ENCODE peak calls at places on chromosome 9, in nine cellular contexts. One of them, this sample, is unnamed.

GRCh38 chr9:114233806-114234205 is 78.5 kb downstream of the COL27A1 start:
- DNase-seq in PC-3: no peak
- DNase-seq in CD8-positive, alpha-beta T cell: no peak
- DNase-seq in AG08395: peak; percentile 45
- DNase-seq in caudate nucleus: no peak
- DNase-seq in foreskin keratinocyte: no peak
- DNase-seq in T-helper 22 cell: no peak
- DNase-seq in stimulated activated CD8-positive, alpha-beta memory T cell treated with anti-CD3 and anti-CD28 coated beads, Interleukin-12 subunit alpha, Interleukin-12 subunit beta, amount 100 ng/mL, for 1 hour: no peak
- DNase-seq in GM13976: no peak
- DNase-seq in this sample: no peak

GRCh38 chr9:93116049-93116961 is 17.7 kb downstream of the NINJ1 start:
- DNase-seq in PC-3: no peak
- DNase-seq in CD8-positive, alpha-beta T cell: no peak
- DNase-seq in AG08395: peak; percentile 79
- DNase-seq in caudate nucleus: peak; percentile 14
- DNase-seq in foreskin keratinocyte: no peak
- DNase-seq in T-helper 22 cell: no peak
- DNase-seq in stimulated activated CD8-positive, alpha-beta memory T cell treated with anti-CD3 and anti-CD28 coated beads, Interleukin-12 subunit alpha, Interleukin-12 subunit beta, amount 100 ng/mL, for 1 hour: no peak
- DNase-seq in GM13976: no peak
- DNase-seq in this sample: peak; percentile 8

GRCh38 chr9:136697146-136697820 is 10.0 kb upstream of the AGPAT2 start:
- DNase-seq in PC-3: no peak
- DNase-seq in CD8-positive, alpha-beta T cell: no peak
- DNase-seq in AG08395: no peak
- DNase-seq in caudate nucleus: no peak
- DNase-seq in foreskin keratinocyte: no peak
- DNase-seq in T-helper 22 cell: no peak
- DNase-seq in stimulated activated CD8-positive, alpha-beta memory T cell treated with anti-CD3 and anti-CD28 coated beads, Interleukin-12 subunit alpha, Interleukin-12 subunit beta, amount 100 ng/mL, for 1 hour: no peak
- DNase-seq in GM13976: no peak
- DNase-seq in this sample: no peak

GRCh38 chr9:121786543-121786948 is 135.1 kb downstream of the DAB2IP start:
- DNase-seq in PC-3: no peak
- DNase-seq in CD8-positive, alpha-beta T cell: no peak
- DNase-seq in AG08395: no peak
- DNase-seq in caudate nucleus: no peak
- DNase-seq in foreskin keratinocyte: no peak
- DNase-seq in T-helper 22 cell: no peak
- DNase-seq in stimulated activated CD8-positive, alpha-beta memory T cell treated with anti-CD3 and anti-CD28 coated beads, Interleukin-12 subunit alpha, Interleukin-12 subunit beta, amount 100 ng/mL, for 1 hour: no peak
- DNase-seq in GM13976: no peak
- DNase-seq in this sample: no peak

GRCh38 chr9:110582156-110582555 is 2.6 kb upstream of the SVEP1 start:
- DNase-seq in PC-3: no peak
- DNase-seq in CD8-positive, alpha-beta T cell: no peak
- DNase-seq in AG08395: no peak
- DNase-seq in caudate nucleus: no peak
- DNase-seq in foreskin keratinocyte: no peak
- DNase-seq in T-helper 22 cell: no peak
- DNase-seq in stimulated activated CD8-positive, alpha-beta memory T cell treated with anti-CD3 and anti-CD28 coated beads, Interleukin-12 subunit alpha, Interleukin-12 subunit beta, amount 100 ng/mL, for 1 hour: no peak
- DNase-seq in GM13976: no peak
- DNase-seq in this sample: no peak

GRCh38 chr9:126947529-126947928 is 32.9 kb downstream of the RALGPS1 start:
- DNase-seq in PC-3: peak; percentile 21
- DNase-seq in CD8-positive, alpha-beta T cell: no peak
- DNase-seq in AG08395: no peak
- DNase-seq in caudate nucleus: no peak
- DNase-seq in foreskin keratinocyte: no peak
- DNase-seq in T-helper 22 cell: no peak
- DNase-seq in stimulated activated CD8-positive, alpha-beta memory T cell treated with anti-CD3 and anti-CD28 coated beads, Interleukin-12 subunit alpha, Interleukin-12 subunit beta, amount 100 ng/mL, for 1 hour: no peak
- DNase-seq in GM13976: no peak
- DNase-seq in this sample: no peak

GRCh38 chr9:107491081-107492053 is 1.8 kb upstream of the KLF4 start:
- DNase-seq in PC-3: no peak
- DNase-seq in CD8-positive, alpha-beta T cell: no peak
- DNase-seq in AG08395: no peak
- DNase-seq in caudate nucleus: no peak
- DNase-seq in foreskin keratinocyte: no peak
- DNase-seq in T-helper 22 cell: no peak
- DNase-seq in stimulated activated CD8-positive, alpha-beta memory T cell treated with anti-CD3 and anti-CD28 coated beads, Interleukin-12 subunit alpha, Interleukin-12 subunit beta, amount 100 ng/mL, for 1 hour: no peak
- DNase-seq in GM13976: no peak
- DNase-seq in this sample: no peak

GRCh38 chr9:105171076-105171475 is 73.4 kb upstream of the SLC44A1 start:
- DNase-seq in PC-3: no peak
- DNase-seq in CD8-positive, alpha-beta T cell: no peak
- DNase-seq in AG08395: no peak
- DNase-seq in caudate nucleus: no peak
- DNase-seq in foreskin keratinocyte: no peak
- DNase-seq in T-helper 22 cell: no peak
- DNase-seq in stimulated activated CD8-positive, alpha-beta memory T cell treated with anti-CD3 and anti-CD28 coated beads, Interleukin-12 subunit alpha, Interleukin-12 subunit beta, amount 100 ng/mL, for 1 hour: no peak
- DNase-seq in GM13976: no peak
- DNase-seq in this sample: no peak

GRCh38 chr9:79362100-79363081 is 209.4 kb upstream of the TLE4 start:
- DNase-seq in PC-3: peak; percentile 75
- DNase-seq in CD8-positive, alpha-beta T cell: no peak
- DNase-seq in AG08395: no peak
- DNase-seq in caudate nucleus: no peak
- DNase-seq in foreskin keratinocyte: no peak
- DNase-seq in T-helper 22 cell: no peak
- DNase-seq in stimulated activated CD8-positive, alpha-beta memory T cell treated with anti-CD3 and anti-CD28 coated beads, Interleukin-12 subunit alpha, Interleukin-12 subunit beta, amount 100 ng/mL, for 1 hour: no peak
- DNase-seq in GM13976: no peak
- DNase-seq in this sample: no peak

GRCh38 chr9:109369285-109369684 is 48.4 kb upstream of the EPB41L4B start:
- DNase-seq in PC-3: peak; percentile 19
- DNase-seq in CD8-positive, alpha-beta T cell: no peak
- DNase-seq in AG08395: no peak
- DNase-seq in caudate nucleus: no peak
- DNase-seq in foreskin keratinocyte: no peak
- DNase-seq in T-helper 22 cell: no peak
- DNase-seq in stimulated activated CD8-positive, alpha-beta memory T cell treated with anti-CD3 and anti-CD28 coated beads, Interleukin-12 subunit alpha, Interleukin-12 subunit beta, amount 100 ng/mL, for 1 hour: no peak
- DNase-seq in GM13976: no peak
- DNase-seq in this sample: no peak

GRCh38 chr9:135864447-135865049 is 42.8 kb downstream of the CAMSAP1 start:
- DNase-seq in PC-3: peak; percentile 60
- DNase-seq in CD8-positive, alpha-beta T cell: peak; percentile 57
- DNase-seq in AG08395: peak; percentile 80
- DNase-seq in caudate nucleus: peak; percentile 46
- DNase-seq in foreskin keratinocyte: no peak
- DNase-seq in T-helper 22 cell: peak; percentile 27
- DNase-seq in stimulated activated CD8-positive, alpha-beta memory T cell treated with anti-CD3 and anti-CD28 coated beads, Interleukin-12 subunit alpha, Interleukin-12 subunit beta, amount 100 ng/mL, for 1 hour: peak; percentile 58
- DNase-seq in GM13976: peak; percentile 81
- DNase-seq in this sample: peak; percentile 75

GRCh38 chr9:35515766-35516165 is 25.9 kb downstream of the RUSC2 start:
- DNase-seq in PC-3: no peak
- DNase-seq in CD8-positive, alpha-beta T cell: no peak
- DNase-seq in AG08395: no peak
- DNase-seq in caudate nucleus: no peak
- DNase-seq in foreskin keratinocyte: no peak
- DNase-seq in T-helper 22 cell: no peak
- DNase-seq in stimulated activated CD8-positive, alpha-beta memory T cell treated with anti-CD3 and anti-CD28 coated beads, Interleukin-12 subunit alpha, Interleukin-12 subunit beta, amount 100 ng/mL, for 1 hour: no peak
- DNase-seq in GM13976: no peak
- DNase-seq in this sample: no peak

GRCh38 chr9:123784513-123784912 is 145.4 kb downstream of the DENND1A start:
- DNase-seq in PC-3: no peak
- DNase-seq in CD8-positive, alpha-beta T cell: no peak
- DNase-seq in AG08395: peak; percentile 18
- DNase-seq in caudate nucleus: no peak
- DNase-seq in foreskin keratinocyte: peak; percentile 5
- DNase-seq in T-helper 22 cell: no peak
- DNase-seq in stimulated activated CD8-positive, alpha-beta memory T cell treated with anti-CD3 and anti-CD28 coated beads, Interleukin-12 subunit alpha, Interleukin-12 subunit beta, amount 100 ng/mL, for 1 hour: no peak
- DNase-seq in GM13976: no peak
- DNase-seq in this sample: no peak

GRCh38 chr9:755454-756381 is 85.8 kb upstream of the DMRT1 start:
- DNase-seq in PC-3: peak; percentile 70
- DNase-seq in CD8-positive, alpha-beta T cell: no peak
- DNase-seq in AG08395: peak; percentile 90
- DNase-seq in caudate nucleus: no peak
- DNase-seq in foreskin keratinocyte: peak; percentile 53
- DNase-seq in T-helper 22 cell: no peak
- DNase-seq in stimulated activated CD8-positive, alpha-beta memory T cell treated with anti-CD3 and anti-CD28 coated beads, Interleukin-12 subunit alpha, Interleukin-12 subunit beta, amount 100 ng/mL, for 1 hour: no peak
- DNase-seq in GM13976: no peak
- DNase-seq in this sample: no peak

GRCh38 chr9:20507431-20507830 is 114.9 kb downstream of the MLLT3 start:
- DNase-seq in PC-3: no peak
- DNase-seq in CD8-positive, alpha-beta T cell: no peak
- DNase-seq in AG08395: no peak
- DNase-seq in caudate nucleus: no peak
- DNase-seq in foreskin keratinocyte: peak; percentile 17
- DNase-seq in T-helper 22 cell: no peak
- DNase-seq in stimulated activated CD8-positive, alpha-beta memory T cell treated with anti-CD3 and anti-CD28 coated beads, Interleukin-12 subunit alpha, Interleukin-12 subunit beta, amount 100 ng/mL, for 1 hour: no peak
- DNase-seq in GM13976: no peak
- DNase-seq in this sample: no peak

GRCh38 chr9:16029056-16029615 is 476.3 kb downstream of the CCDC171 start:
- DNase-seq in PC-3: peak; percentile 57
- DNase-seq in CD8-positive, alpha-beta T cell: no peak
- DNase-seq in AG08395: peak; percentile 59
- DNase-seq in caudate nucleus: no peak
- DNase-seq in foreskin keratinocyte: no peak
- DNase-seq in T-helper 22 cell: no peak
- DNase-seq in stimulated activated CD8-positive, alpha-beta memory T cell treated with anti-CD3 and anti-CD28 coated beads, Interleukin-12 subunit alpha, Interleukin-12 subunit beta, amount 100 ng/mL, for 1 hour: no peak
- DNase-seq in GM13976: no peak
- DNase-seq in this sample: no peak

GRCh38 chr9:135033487-135033886 is 54.0 kb upstream of the OLFM1 start:
- DNase-seq in PC-3: no peak
- DNase-seq in CD8-positive, alpha-beta T cell: no peak
- DNase-seq in AG08395: no peak
- DNase-seq in caudate nucleus: no peak
- DNase-seq in foreskin keratinocyte: no peak
- DNase-seq in T-helper 22 cell: no peak
- DNase-seq in stimulated activated CD8-positive, alpha-beta memory T cell treated with anti-CD3 and anti-CD28 coated beads, Interleukin-12 subunit alpha, Interleukin-12 subunit beta, amount 100 ng/mL, for 1 hour: no peak
- DNase-seq in GM13976: no peak
- DNase-seq in this sample: no peak

GRCh38 chr9:36902861-36903524 is 131.1 kb downstream of the PAX5 start:
- DNase-seq in PC-3: no peak
- DNase-seq in CD8-positive, alpha-beta T cell: no peak
- DNase-seq in AG08395: no peak
- DNase-seq in caudate nucleus: no peak
- DNase-seq in foreskin keratinocyte: no peak
- DNase-seq in T-helper 22 cell: no peak
- DNase-seq in stimulated activated CD8-positive, alpha-beta memory T cell treated with anti-CD3 and anti-CD28 coated beads, Interleukin-12 subunit alpha, Interleukin-12 subunit beta, amount 100 ng/mL, for 1 hour: no peak
- DNase-seq in GM13976: no peak
- DNase-seq in this sample: no peak

This sample was measured in T-helper 17 cell.